ENCODE peak calls at places on chromosome 2, in four cellular contexts. Y is iris pigment epithelial cell, N is BE2C, F is SJSA1. R is an unnamed sample.

GRCh38 chr2:54535599-54536195 is 79.6 kb downstream of the SPTBN1 start:
- DNase-seq in Y (no peak), N (no peak), F (no peak), R (no peak)

GRCh38 chr2:63053889-63054725 is 3.5 kb downstream of the OTX1 start:
- DNase-seq in Y (peak), N (no peak), F (no peak), R (no peak)

GRCh38 chr2:12685956-12686355 is 30.8 kb upstream of the TRIB2 start:
- DNase-seq in Y (no peak), N (no peak), F (no peak), R (no peak)

GRCh38 chr2:28393115-28393836 is 618 bp downstream of the FOSL2 start:
- DNase-seq in Y (peak), N (peak), F (peak), R (peak)

GRCh38 chr2:215727507-215728503 is 285.5 kb downstream of the MREG start:
- DNase-seq in Y (peak), N (no peak), F (peak), R (peak)

GRCh38 chr2:53033416-53033815 is 734.2 kb upstream of the CHAC2 start:
- DNase-seq in Y (peak), N (no peak), F (peak), R (peak)

GRCh38 chr2:162258169-162258568 is 14.9 kb upstream of the FAP start:
- DNase-seq in Y (peak), N (no peak), F (no peak), R (peak)

GRCh38 chr2:204203704-204204103 is 267.1 kb downstream of the ICOS start:
- DNase-seq in Y (no peak), N (no peak), F (no peak), R (no peak)

GRCh38 chr2:230925879-230926765 is 1.1 kb upstream of the GPR55 start:
- DNase-seq in Y (no peak), N (no peak), F (no peak), R (peak)

GRCh38 chr2:8281950-8282857 is 399.7 kb upstream of the ID2 start:
- DNase-seq in Y (no peak), N (peak), F (no peak), R (no peak)

GRCh38 chr2:556494-556893 is 120.7 kb downstream of the TMEM18 start:
- DNase-seq in Y (no peak), N (no peak), F (no peak), R (no peak)

GRCh38 chr2:207046642-207047213 is 107.4 kb downstream of the CPO start:
- DNase-seq in Y (peak), N (no peak), F (peak), R (peak)

GRCh38 chr2:3001595-3002184 is 375.9 kb downstream of the EIPR1 start:
- DNase-seq in Y (no peak), N (peak), F (no peak), R (no peak)

R was measured in ELR.